ENCODE peak calls at places on chromosome X, in six cellular contexts. One of them, this sample, is unnamed.

GRCh38 chrX:77014655-77015377 is 432.4 kb upstream of the FGF16 start:
- DNase-seq in activated CD8-positive, alpha-beta T cell treated with anti-CD3 and anti-CD28 coated beads for 36 hours: peak
- DNase-seq in SHP77: peak
- DNase-seq in NCI-H345: no peak
- DNase-seq in endodermal cell: peak
- DNase-seq in choroid plexus epithelial cell: peak
- DNase-seq in this sample: no peak

GRCh38 chrX:15790766-15791380 is 589 bp downstream of the ZRSR2 start:
- DNase-seq in activated CD8-positive, alpha-beta T cell treated with anti-CD3 and anti-CD28 coated beads for 36 hours: no peak
- DNase-seq in SHP77: no peak
- DNase-seq in NCI-H345: no peak
- DNase-seq in endodermal cell: no peak
- DNase-seq in choroid plexus epithelial cell: peak
- DNase-seq in this sample: no peak

GRCh38 chrX:7689791-7690412 is 153.1 kb upstream of the VCX start:
- DNase-seq in activated CD8-positive, alpha-beta T cell treated with anti-CD3 and anti-CD28 coated beads for 36 hours: no peak
- DNase-seq in SHP77: no peak
- DNase-seq in NCI-H345: peak
- DNase-seq in endodermal cell: no peak
- DNase-seq in choroid plexus epithelial cell: no peak
- DNase-seq in this sample: no peak

GRCh38 chrX:39874202-39874816 is 223.4 kb downstream of the BCOR start:
- DNase-seq in activated CD8-positive, alpha-beta T cell treated with anti-CD3 and anti-CD28 coated beads for 36 hours: peak
- DNase-seq in SHP77: no peak
- DNase-seq in NCI-H345: no peak
- DNase-seq in endodermal cell: no peak
- DNase-seq in choroid plexus epithelial cell: no peak
- DNase-seq in this sample: peak

GRCh38 chrX:145843196-145843595 is 25.6 kb downstream of the SLITRK2 start:
- DNase-seq in activated CD8-positive, alpha-beta T cell treated with anti-CD3 and anti-CD28 coated beads for 36 hours: no peak
- DNase-seq in SHP77: no peak
- DNase-seq in NCI-H345: no peak
- DNase-seq in endodermal cell: peak
- DNase-seq in choroid plexus epithelial cell: no peak
- DNase-seq in this sample: no peak

GRCh38 chrX:1462596-1463251 is 10.0 kb upstream of the ASMTL start:
- DNase-seq in activated CD8-positive, alpha-beta T cell treated with anti-CD3 and anti-CD28 coated beads for 36 hours: peak
- DNase-seq in SHP77: no peak
- DNase-seq in NCI-H345: no peak
- DNase-seq in endodermal cell: no peak
- DNase-seq in choroid plexus epithelial cell: peak
- DNase-seq in this sample: peak

GRCh38 chrX:103687696-103688191 is 1.2 kb upstream of the MORF4L2 start:
- DNase-seq in activated CD8-positive, alpha-beta T cell treated with anti-CD3 and anti-CD28 coated beads for 36 hours: peak
- DNase-seq in SHP77: peak
- DNase-seq in NCI-H345: peak
- DNase-seq in endodermal cell: peak
- DNase-seq in choroid plexus epithelial cell: peak
- DNase-seq in this sample: peak

GRCh38 chrX:118975831-118976598 is 1.6 kb downstream of the LONRF3 start:
- DNase-seq in activated CD8-positive, alpha-beta T cell treated with anti-CD3 and anti-CD28 coated beads for 36 hours: peak
- DNase-seq in SHP77: no peak
- DNase-seq in NCI-H345: peak
- DNase-seq in endodermal cell: peak
- DNase-seq in choroid plexus epithelial cell: peak
- DNase-seq in this sample: peak

GRCh38 chrX:119686087-119686639 is 6.8 kb downstream of the SEPTIN6 start:
- DNase-seq in activated CD8-positive, alpha-beta T cell treated with anti-CD3 and anti-CD28 coated beads for 36 hours: peak
- DNase-seq in SHP77: no peak
- DNase-seq in NCI-H345: no peak
- DNase-seq in endodermal cell: no peak
- DNase-seq in choroid plexus epithelial cell: no peak
- DNase-seq in this sample: peak

This sample was measured in activated naive CD4-positive, alpha-beta T cell treated with anti-CD3 and anti-CD28 coated beads for 36 hours.